ENCODE peak calls at places on chromosomes 12 and 14, in six cellular contexts. One of them, this sample, is unnamed. For H3K27me3 and H3K9me3, the result is how much of the 10 kb centered on the place peaks cover.

GRCh38 chr12:127926004-127926403 is 341.0 kb upstream of the TMEM132C start:
- DNase-seq in tibial nerve: no peak
- DNase-seq in stomach: no peak
- DNase-seq in CD8-positive, alpha-beta T cell: no peak
- DNase-seq in neuronal stem cell: peak
- DNase-seq in CD8-positive, alpha-beta memory T cell: no peak
- DNase-seq in this sample: no peak

GRCh38 chr14:81423504-81423903 is 23.4 kb upstream of the STON2 start:
- DNase-seq in tibial nerve: peak
- DNase-seq in stomach: no peak
- DNase-seq in CD8-positive, alpha-beta T cell: no peak
- DNase-seq in neuronal stem cell: no peak
- DNase-seq in CD8-positive, alpha-beta memory T cell: no peak
- DNase-seq in this sample: no peak

GRCh38 chr14:54362089-54362504 is 34.7 kb upstream of the CDKN3 start:
- DNase-seq in tibial nerve: no peak
- DNase-seq in stomach: no peak
- DNase-seq in CD8-positive, alpha-beta T cell: no peak
- DNase-seq in neuronal stem cell: no peak
- DNase-seq in CD8-positive, alpha-beta memory T cell: no peak
- DNase-seq in this sample: no peak

GRCh38 chr12:68536885-68537284 is 73.8 kb upstream of the RAP1B start:
- DNase-seq in tibial nerve: no peak
- DNase-seq in stomach: no peak
- DNase-seq in CD8-positive, alpha-beta T cell: no peak
- DNase-seq in neuronal stem cell: no peak
- DNase-seq in CD8-positive, alpha-beta memory T cell: no peak
- DNase-seq in this sample: no peak

GRCh38 chr12:26744042-26744626 is 88.9 kb downstream of the ITPR2 start:
- DNase-seq in tibial nerve: no peak
- DNase-seq in stomach: no peak
- DNase-seq in CD8-positive, alpha-beta T cell: no peak
- DNase-seq in neuronal stem cell: no peak
- DNase-seq in CD8-positive, alpha-beta memory T cell: no peak
- DNase-seq in this sample: no peak

GRCh38 chr14:56949828-56950227 is 139.5 kb upstream of the OTX2 start:
- DNase-seq in tibial nerve: no peak
- DNase-seq in stomach: no peak
- DNase-seq in CD8-positive, alpha-beta T cell: no peak
- DNase-seq in neuronal stem cell: no peak
- DNase-seq in CD8-positive, alpha-beta memory T cell: no peak
- DNase-seq in this sample: peak

GRCh38 chr12:71438670-71439361 is 782 bp upstream of the LGR5 start:
- DNase-seq in tibial nerve: no peak
- DNase-seq in stomach: no peak
- DNase-seq in CD8-positive, alpha-beta T cell: no peak
- DNase-seq in neuronal stem cell: no peak
- DNase-seq in CD8-positive, alpha-beta memory T cell: no peak
- DNase-seq in this sample: no peak

GRCh38 chr14:64705406-64706118 is 1.3 kb downstream of the PLEKHG3 start:
- DNase-seq in tibial nerve: no peak
- DNase-seq in stomach: no peak
- DNase-seq in CD8-positive, alpha-beta T cell: no peak
- DNase-seq in neuronal stem cell: no peak
- DNase-seq in CD8-positive, alpha-beta memory T cell: no peak
- DNase-seq in this sample: no peak

GRCh38 chr12:13044002-13044858 is at the start of gene FAM234B:
- DNase-seq in tibial nerve: peak
- DNase-seq in stomach: peak
- DNase-seq in CD8-positive, alpha-beta T cell: peak
- DNase-seq in neuronal stem cell: peak
- DNase-seq in CD8-positive, alpha-beta memory T cell: peak
- DNase-seq in this sample: peak

GRCh38 chr12:82596484-82596883 is 90.2 kb upstream of the TMTC2 start:
- DNase-seq in tibial nerve: no peak
- DNase-seq in stomach: no peak
- DNase-seq in CD8-positive, alpha-beta T cell: no peak
- DNase-seq in neuronal stem cell: no peak
- DNase-seq in CD8-positive, alpha-beta memory T cell: no peak
- DNase-seq in this sample: no peak

GRCh38 chr12:39763071-39763893 is 143.7 kb upstream of the ABCD2 start:
- DNase-seq in tibial nerve: no peak
- DNase-seq in stomach: no peak
- DNase-seq in CD8-positive, alpha-beta T cell: no peak
- DNase-seq in neuronal stem cell: no peak
- DNase-seq in CD8-positive, alpha-beta memory T cell: no peak
- DNase-seq in this sample: no peak

GRCh38 chr12:2754208-2754607 is 40.6 kb upstream of the FKBP4 start:
- DNase-seq in tibial nerve: no peak
- DNase-seq in stomach: no peak
- DNase-seq in CD8-positive, alpha-beta T cell: no peak
- DNase-seq in neuronal stem cell: no peak
- DNase-seq in CD8-positive, alpha-beta memory T cell: no peak
- DNase-seq in this sample: no peak

GRCh38 chr14:54425537-54426274 is 15.5 kb downstream of the CNIH1 start:
- DNase-seq in tibial nerve: no peak
- DNase-seq in stomach: no peak
- DNase-seq in CD8-positive, alpha-beta T cell: no peak
- DNase-seq in neuronal stem cell: no peak
- DNase-seq in CD8-positive, alpha-beta memory T cell: no peak
- DNase-seq in this sample: no peak

GRCh38 chr12:131089526-131090253 is 136.0 kb downstream of the ADGRD1 start:
- DNase-seq in tibial nerve: peak
- DNase-seq in stomach: no peak
- DNase-seq in CD8-positive, alpha-beta T cell: no peak
- DNase-seq in neuronal stem cell: no peak
- DNase-seq in CD8-positive, alpha-beta memory T cell: no peak
- DNase-seq in this sample: no peak

GRCh38 chr14:94388027-94388895 is at the start of gene SERPINA1:
- DNase-seq in tibial nerve: no peak
- DNase-seq in stomach: peak
- DNase-seq in CD8-positive, alpha-beta T cell: no peak
- DNase-seq in neuronal stem cell: no peak
- DNase-seq in CD8-positive, alpha-beta memory T cell: no peak
- DNase-seq in this sample: no peak

GRCh38 chr12:123131291-123131831 is 19.5 kb downstream of the PITPNM2 start:
- DNase-seq in tibial nerve: no peak
- DNase-seq in stomach: no peak
- DNase-seq in CD8-positive, alpha-beta T cell: no peak
- DNase-seq in neuronal stem cell: no peak
- DNase-seq in CD8-positive, alpha-beta memory T cell: no peak
- DNase-seq in this sample: no peak

GRCh38 chr14:99063620-99064225 is 208.3 kb downstream of the BCL11B start:
- DNase-seq in tibial nerve: no peak
- DNase-seq in stomach: no peak
- DNase-seq in CD8-positive, alpha-beta T cell: no peak
- DNase-seq in neuronal stem cell: no peak
- DNase-seq in CD8-positive, alpha-beta memory T cell: no peak
- DNase-seq in this sample: no peak

GRCh38 chr12:130713581-130713991 is 2.5 kb downstream of the RIMBP2 start:
- DNase-seq in tibial nerve: no peak
- DNase-seq in stomach: no peak
- DNase-seq in CD8-positive, alpha-beta T cell: no peak
- DNase-seq in neuronal stem cell: no peak
- DNase-seq in CD8-positive, alpha-beta memory T cell: no peak
- DNase-seq in this sample: no peak

GRCh38 chr14:65035049-65035448 is 48.4 kb downstream of the FNTB start:
- DNase-seq in tibial nerve: peak
- DNase-seq in stomach: peak
- DNase-seq in CD8-positive, alpha-beta T cell: no peak
- DNase-seq in neuronal stem cell: no peak
- DNase-seq in CD8-positive, alpha-beta memory T cell: no peak
- DNase-seq in this sample: peak

GRCh38 chr12:102957339-102958050 is at the start of gene ASCL1:
- DNase-seq in tibial nerve: no peak
- DNase-seq in stomach: no peak
- DNase-seq in CD8-positive, alpha-beta T cell: no peak
- DNase-seq in neuronal stem cell: no peak
- DNase-seq in CD8-positive, alpha-beta memory T cell: no peak
- DNase-seq in this sample: peak

GRCh38 chr14:81062816-81063215 is 107.4 kb downstream of the TSHR start:
- DNase-seq in tibial nerve: no peak
- DNase-seq in stomach: no peak
- DNase-seq in CD8-positive, alpha-beta T cell: peak
- DNase-seq in neuronal stem cell: no peak
- DNase-seq in CD8-positive, alpha-beta memory T cell: no peak
- DNase-seq in this sample: no peak

GRCh38 chr12:52682938-52683574 is 2.8 kb upstream of the KRT1 start:
- DNase-seq in tibial nerve: no peak
- DNase-seq in stomach: no peak
- DNase-seq in CD8-positive, alpha-beta T cell: no peak
- DNase-seq in neuronal stem cell: no peak
- DNase-seq in CD8-positive, alpha-beta memory T cell: no peak
- DNase-seq in this sample: no peak

GRCh38 chr12:52684431-52684830 is 4.2 kb upstream of the KRT1 start:
- DNase-seq in tibial nerve: no peak
- DNase-seq in stomach: no peak
- DNase-seq in CD8-positive, alpha-beta T cell: no peak
- DNase-seq in neuronal stem cell: no peak
- DNase-seq in CD8-positive, alpha-beta memory T cell: no peak
- DNase-seq in this sample: no peak

GRCh38 chr12:52682381-52682660 is 2.1 kb upstream of the KRT1 start:
- DNase-seq in tibial nerve: no peak
- DNase-seq in stomach: no peak
- DNase-seq in CD8-positive, alpha-beta T cell: no peak
- DNase-seq in neuronal stem cell: no peak
- DNase-seq in CD8-positive, alpha-beta memory T cell: no peak
- DNase-seq in this sample: no peak

GRCh38 chr12:52685406-52685890 is 5.2 kb upstream of the KRT1 start:
- DNase-seq in tibial nerve: no peak
- DNase-seq in stomach: no peak
- DNase-seq in CD8-positive, alpha-beta T cell: no peak
- DNase-seq in neuronal stem cell: no peak
- DNase-seq in CD8-positive, alpha-beta memory T cell: no peak
- DNase-seq in this sample: no peak

GRCh38 chr12:52683575-52684300 is 3.5 kb upstream of the KRT1 start:
- DNase-seq in tibial nerve: no peak
- DNase-seq in stomach: no peak
- DNase-seq in CD8-positive, alpha-beta T cell: no peak
- DNase-seq in neuronal stem cell: no peak
- DNase-seq in CD8-positive, alpha-beta memory T cell: no peak
- DNase-seq in this sample: no peak
- H3K27me3 ChIP-seq in tibial nerve: under half
- H3K27me3 ChIP-seq in stomach: under half
- H3K27me3 ChIP-seq in CD8-positive, alpha-beta T cell: under half
- H3K27me3 ChIP-seq in neuronal stem cell: under half
- H3K27me3 ChIP-seq in CD8-positive, alpha-beta memory T cell: under half
- H3K27me3 ChIP-seq in this sample: under half

DNA sequence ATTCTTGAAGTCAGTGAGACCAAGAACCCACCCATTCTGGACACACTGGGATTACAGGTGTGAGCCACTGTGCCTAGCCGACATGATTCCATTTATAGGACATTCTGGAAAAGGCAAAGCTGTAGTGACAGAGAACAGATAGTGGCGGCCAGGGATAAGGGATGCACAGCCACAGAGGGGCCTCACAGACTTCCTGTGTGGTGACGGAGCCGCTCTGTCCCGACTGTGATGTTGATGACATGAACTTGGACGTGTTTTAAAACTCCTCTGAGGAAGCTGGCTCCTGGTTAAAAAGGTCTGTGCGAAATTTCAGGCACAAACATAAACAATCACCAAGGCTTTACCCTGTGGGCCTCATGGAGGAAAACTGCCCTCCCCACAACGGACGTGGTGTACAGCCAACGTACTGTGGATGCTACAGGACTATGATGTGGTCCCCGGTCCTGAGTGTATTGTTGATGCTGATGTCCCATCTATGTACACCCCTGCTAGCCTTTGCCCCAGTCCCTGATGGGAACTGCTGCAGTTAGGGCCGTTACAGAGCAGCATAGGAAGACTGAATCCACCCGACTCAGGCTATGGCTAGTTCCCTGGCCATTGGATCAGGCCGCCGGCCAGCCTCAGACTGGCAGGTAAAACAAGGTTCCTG is 15.9 kb downstream of the ZNF605 start:
- DNase-seq in tibial nerve: no peak
- DNase-seq in stomach: no peak
- DNase-seq in CD8-positive, alpha-beta T cell: no peak
- DNase-seq in neuronal stem cell: no peak
- DNase-seq in CD8-positive, alpha-beta memory T cell: no peak
- DNase-seq in this sample: no peak
- H3K9me3 ChIP-seq in tibial nerve: half or more
- H3K9me3 ChIP-seq in stomach: half or more
- H3K9me3 ChIP-seq in CD8-positive, alpha-beta T cell: under half
- H3K9me3 ChIP-seq in neuronal stem cell: half or more
- H3K9me3 ChIP-seq in CD8-positive, alpha-beta memory T cell: under half
- H3K9me3 ChIP-seq in this sample: under half

DNA sequence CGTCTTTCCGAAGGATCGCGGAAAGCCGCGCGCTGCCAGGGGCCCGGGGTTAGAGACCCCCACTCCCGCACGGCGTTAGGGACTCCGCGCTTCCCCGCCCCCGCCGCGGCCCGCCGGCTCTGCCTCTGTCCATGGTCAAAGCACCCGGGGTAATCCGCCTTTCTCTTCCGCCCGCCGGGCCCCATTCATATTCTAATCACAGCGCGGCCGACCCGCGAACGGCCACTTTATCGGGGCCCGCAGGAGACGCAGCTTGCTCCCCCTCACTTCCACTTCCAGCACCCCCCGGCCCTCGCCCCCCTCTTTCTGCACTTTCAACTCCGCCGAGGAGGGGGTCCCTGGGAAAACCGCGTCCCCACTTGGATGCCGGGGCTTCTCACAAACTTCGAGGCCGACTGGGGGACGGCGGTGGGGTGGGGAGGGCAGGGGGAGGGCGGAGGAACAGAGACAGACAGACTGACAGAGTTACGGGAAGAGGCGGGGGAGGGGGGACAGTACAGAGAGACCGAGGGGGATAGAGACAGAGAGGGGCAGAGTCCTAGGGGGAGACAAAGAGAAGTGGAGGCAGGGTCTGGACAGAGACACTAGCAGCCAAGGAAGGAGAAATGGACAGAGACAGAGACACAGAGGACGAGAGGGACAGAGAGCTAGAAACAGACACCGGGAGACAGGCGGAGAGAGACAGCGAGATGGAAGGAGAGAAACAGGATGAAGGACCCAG is 1.1 kb upstream of the RFX4 start:
- DNase-seq in tibial nerve: no peak
- DNase-seq in stomach: no peak
- DNase-seq in CD8-positive, alpha-beta T cell: no peak
- DNase-seq in neuronal stem cell: peak
- DNase-seq in CD8-positive, alpha-beta memory T cell: no peak
- DNase-seq in this sample: no peak
- H3K27me3 ChIP-seq in tibial nerve: half or more
- H3K27me3 ChIP-seq in stomach: half or more
- H3K27me3 ChIP-seq in CD8-positive, alpha-beta T cell: under half
- H3K27me3 ChIP-seq in neuronal stem cell: under half
- H3K27me3 ChIP-seq in CD8-positive, alpha-beta memory T cell: under half
- H3K27me3 ChIP-seq in this sample: half or more

DNA sequence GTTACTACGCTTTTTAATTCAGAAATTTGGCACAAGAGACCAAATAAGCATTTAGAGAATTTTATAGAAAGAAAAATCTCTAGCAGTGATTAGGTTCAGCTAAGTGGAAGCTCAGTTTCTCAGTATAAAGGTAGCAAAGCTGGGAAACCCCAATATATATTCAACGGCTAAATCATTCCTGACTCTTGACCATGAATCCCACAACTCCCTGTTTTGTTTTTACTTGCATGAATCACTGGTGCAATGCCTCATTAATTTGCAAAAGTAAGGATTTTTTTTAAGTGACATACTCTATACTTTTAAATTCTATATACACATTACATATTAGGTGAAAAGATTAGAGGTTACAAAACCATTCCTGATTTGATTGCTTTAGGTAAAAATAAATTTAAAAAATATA is 74.3 kb upstream of the PLEKHG7 start:
- DNase-seq in tibial nerve: no peak
- DNase-seq in stomach: no peak
- DNase-seq in CD8-positive, alpha-beta T cell: no peak
- DNase-seq in neuronal stem cell: no peak
- DNase-seq in CD8-positive, alpha-beta memory T cell: no peak
- DNase-seq in this sample: no peak
- H3K9me3 ChIP-seq in tibial nerve: under half
- H3K9me3 ChIP-seq in stomach: under half
- H3K9me3 ChIP-seq in CD8-positive, alpha-beta T cell: under half
- H3K9me3 ChIP-seq in neuronal stem cell: under half
- H3K9me3 ChIP-seq in CD8-positive, alpha-beta memory T cell: under half
- H3K9me3 ChIP-seq in this sample: under half